ENCODE peak calls at places on chromosome 9, in six cellular contexts. I, S, Q, W, P and B are unnamed samples.

GRCh38 chr9:115524467-115525059 is 406.6 kb upstream of the TNC start:
- DNase-seq in I (peak; percentile 51), S (peak; percentile 39), Q (no peak), W (no peak), P (peak; percentile 73), B (no peak)

GRCh38 chr9:133991964-133992779 is at the start of gene VAV2:
- DNase-seq in I (peak; percentile 50), S (peak; percentile 37), Q (peak; percentile 94), W (peak; percentile 66), P (peak; percentile 34), B (peak; percentile 58)

GRCh38 chr9:134189475-134190231 is 25.3 kb upstream of the RNU6ATAC start:
- DNase-seq in I (no peak), S (no peak), Q (peak; percentile 60), W (no peak), P (no peak), B (no peak)

GRCh38 chr9:15354713-15355112 is 47.7 kb upstream of the TTC39B start:
- DNase-seq in I (no peak), S (no peak), Q (no peak), W (no peak), P (no peak), B (no peak)

GRCh38 chr9:129567842-129568559 is 52.9 kb downstream of the C9orf50 start:
- DNase-seq in I (no peak), S (no peak), Q (peak; percentile 75), W (peak; percentile 24), P (peak; percentile 39), B (no peak)

GRCh38 chr9:111794837-111795556 is at the start of gene SHOC1:
- DNase-seq in I (peak; percentile 88), S (no peak), Q (peak; percentile 53), W (no peak), P (no peak), B (no peak)

GRCh38 chr9:133558191-133559126 is 24.0 kb downstream of the ADAMTSL2 start:
- DNase-seq in I (no peak), S (peak; percentile 50), Q (peak; percentile 66), W (no peak), P (peak; percentile 45), B (no peak)

GRCh38 chr9:28927711-28928110 is 1354.4 kb upstream of the C9orf72 start:
- DNase-seq in I (no peak), S (no peak), Q (no peak), W (no peak), P (peak; percentile 98), B (no peak)

GRCh38 chr9:69412741-69413150 is 87.7 kb downstream of the ENTREP1 start:
- DNase-seq in I (peak; percentile 85), S (no peak), Q (peak; percentile 55), W (peak; percentile 64), P (peak; percentile 20), B (no peak)

GRCh38 chr9:73863924-73864323 is 633.2 kb upstream of the RORB start:
- DNase-seq in I (no peak), S (no peak), Q (no peak), W (no peak), P (peak; percentile 69), B (no peak)

GRCh38 chr9:72485821-72486605 is 35.4 kb upstream of the TMC1 start:
- DNase-seq in I (no peak), S (no peak), Q (no peak), W (no peak), P (no peak), B (no peak)

GRCh38 chr9:131982683-131983239 is 96.9 kb downstream of the MED27 start:
- DNase-seq in I (no peak), S (no peak), Q (no peak), W (no peak), P (no peak), B (no peak)

GRCh38 chr9:27528886-27529315 is 713 bp downstream of the MOB3B start:
- DNase-seq in I (peak; percentile 65), S (no peak), Q (peak; percentile 86), W (peak; percentile 26), P (peak; percentile 79), B (peak; percentile 63)

GRCh38 chr9:4738866-4739586 is 2.0 kb downstream of the AK3 start:
- DNase-seq in I (no peak), S (no peak), Q (no peak), W (no peak), P (no peak), B (no peak)

GRCh38 chr9:95264954-95265615 is 52.4 kb downstream of the FANCC start:
- DNase-seq in I (no peak), S (no peak), Q (no peak), W (no peak), P (peak; percentile 34), B (no peak)
- TF ChIP-seq CTCF in I (peak; percentile 27), S (peak; percentile 16), Q (no peak), W (peak; percentile 43), P (peak; percentile 13), B (no peak)

GRCh38 chr9:126514037-126514821 is 99.5 kb upstream of the LMX1B start:
- DNase-seq in I (peak; percentile 74), S (no peak), Q (peak; percentile 95), W (peak; percentile 67), P (no peak), B (peak; percentile 60)
- TF ChIP-seq CTCF in I (peak; percentile 47), S (no peak), Q (peak; percentile 31), W (peak; percentile 70), P (peak; percentile 21), B (peak; percentile 40)

GRCh38 chr9:120868676-120869359 is 8.2 kb downstream of the PHF19 start:
- DNase-seq in I (peak; percentile 97), S (peak; percentile 98), Q (peak; percentile 99), W (peak; percentile 93), P (peak; percentile 92), B (peak; percentile 90)
- TF ChIP-seq CTCF in I (peak; percentile 18), S (peak; percentile 44), Q (no peak), W (peak; percentile 42), P (peak; percentile 64), B (no peak)

DNA sequence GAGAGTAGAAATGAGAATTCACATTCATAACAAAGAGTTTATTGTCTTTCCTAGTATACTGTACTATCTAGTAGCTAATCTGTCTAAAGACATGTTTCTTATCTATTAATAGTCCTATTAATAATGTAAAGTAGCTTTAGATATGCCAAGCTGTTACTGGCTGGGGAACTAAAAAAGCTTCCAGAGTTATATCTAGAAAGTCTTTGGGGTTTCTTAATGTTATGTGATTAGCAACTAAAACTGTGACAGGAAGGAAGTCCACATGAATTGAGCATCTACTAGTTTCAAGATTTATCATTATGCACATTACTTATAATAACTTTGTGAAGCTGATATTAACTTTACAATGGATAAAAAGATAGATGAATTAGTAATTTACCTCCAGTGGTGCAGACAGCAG is 122.7 kb upstream of the CDKN2B start:
- DNase-seq in I (no peak), S (no peak), Q (no peak), W (no peak), P (no peak), B (no peak)
- TF ChIP-seq CTCF in I (no peak), S (no peak), Q (no peak), W (no peak), P (no peak), B (no peak)

GRCh38 chr9:107237873-107238272 is 45.2 kb upstream of the RAD23B start:
- DNase-seq in I (no peak), S (no peak), Q (no peak), W (no peak), P (no peak), B (no peak)

GRCh38 chr9:107242073-107243063 is 40.7 kb upstream of the RAD23B start:
- DNase-seq in I (no peak), S (no peak), Q (no peak), W (no peak), P (peak; percentile 54), B (no peak)

GRCh38 chr9:107240260-107240659 is 42.8 kb upstream of the RAD23B start:
- DNase-seq in I (no peak), S (no peak), Q (no peak), W (no peak), P (no peak), B (no peak)

GRCh38 chr9:107235765-107236442 is 47.2 kb upstream of the RAD23B start:
- DNase-seq in I (no peak), S (no peak), Q (no peak), W (no peak), P (no peak), B (no peak)

GRCh38 chr9:107239474-107239873 is 43.6 kb upstream of the RAD23B start:
- DNase-seq in I (no peak), S (no peak), Q (no peak), W (no peak), P (peak; percentile 72), B (no peak)
- TF ChIP-seq CTCF in I (no peak), S (peak; percentile 35), Q (peak; percentile 13), W (no peak), P (peak; percentile 53), B (no peak)

DNA sequence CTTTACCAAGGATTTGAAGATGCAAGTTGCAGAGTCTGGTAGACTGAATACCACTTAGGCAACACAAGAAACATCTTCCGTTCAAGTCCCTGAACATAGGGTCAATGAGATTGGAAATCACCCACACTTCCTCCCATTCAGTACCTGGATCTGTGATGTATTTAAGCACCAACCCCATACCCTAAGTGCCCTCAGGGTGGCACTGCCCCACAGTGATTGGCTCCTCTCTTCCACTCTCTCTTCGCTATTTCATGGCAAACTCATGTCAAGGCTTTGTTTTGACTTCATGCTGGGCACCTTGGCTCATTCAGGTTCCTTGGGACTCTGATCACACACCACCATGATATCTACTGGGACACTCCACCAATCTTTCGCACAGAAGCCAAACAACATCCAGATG is 53.7 kb downstream of the GGTA1 start:
- DNase-seq in I (no peak), S (no peak), Q (no peak), W (no peak), P (no peak), B (no peak)
- TF ChIP-seq CTCF in I (no peak), S (no peak), Q (no peak), W (no peak), P (peak; percentile 29), B (no peak)

DNA sequence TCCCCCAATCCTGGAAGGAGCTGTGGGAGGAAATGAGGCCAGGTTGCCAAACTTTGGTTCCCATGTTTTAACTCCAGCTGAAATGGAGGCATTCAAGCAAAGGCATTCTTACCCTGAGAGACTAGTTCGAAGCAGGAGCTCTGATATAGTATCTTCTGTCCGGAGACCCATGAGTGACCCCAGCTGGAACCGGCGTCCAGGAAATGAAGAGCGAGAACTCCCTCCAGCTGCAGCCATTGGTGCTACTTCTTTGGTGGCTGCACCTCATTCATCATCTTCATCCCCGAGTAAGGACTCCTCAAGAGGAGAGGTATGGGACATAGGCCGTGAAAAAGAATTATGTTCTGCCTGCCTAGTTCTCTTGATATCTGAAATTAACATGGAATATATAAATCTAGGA is 75.7 kb downstream of the GAPVD1 start:
- DNase-seq in I (no peak), S (no peak), Q (no peak), W (no peak), P (no peak), B (no peak)
- TF ChIP-seq CTCF in I (no peak), S (no peak), Q (no peak), W (peak; percentile 10), P (no peak), B (no peak)

GRCh38 chr9:114108016-114108833 is 9.1 kb upstream of the KIF12 start:
- DNase-seq in I (peak; percentile 87), S (peak; percentile 45), Q (peak; percentile 92), W (peak; percentile 79), P (peak; percentile 60), B (peak; percentile 88)
- TF ChIP-seq CTCF in I (peak; percentile 80), S (peak; percentile 94), Q (peak; percentile 82), W (peak; percentile 98), P (peak; percentile 100), B (peak; percentile 77)